ENCODE peak calls at places on chromosomes 13 and 19, in ten cellular contexts. X, A, L, U, P, T, E, D, I and H are unnamed samples.

GRCh38 chr13:76822691-76823267 is 63.4 kb downstream of the KCTD12 start:
- DNase-seq in X (peak), A (no peak), L (no peak), U (no peak), P (no peak), T (no peak), E (no peak), D (no peak), I (no peak), H (no peak)

GRCh38 chr13:97716746-97717145 is 236.7 kb upstream of the IPO5 start:
- DNase-seq in X (no peak), A (no peak), L (no peak), U (no peak), P (no peak), T (no peak), E (no peak), D (no peak), I (no peak), H (no peak)

GRCh38 chr13:42211704-42212103 is 60.2 kb upstream of the AKAP11 start:
- DNase-seq in X (peak), A (no peak), L (no peak), U (no peak), P (no peak), T (no peak), E (no peak), D (no peak), I (no peak), H (no peak)

GRCh38 chr19:14786421-14786851 is 8.1 kb upstream of the ADGRE2 start:
- DNase-seq in X (peak), A (no peak), L (no peak), U (peak), P (no peak), T (no peak), E (no peak), D (no peak), I (no peak), H (no peak)

GRCh38 chr19:53981408-53981998 is 9.9 kb upstream of the CACNG6 start:
- DNase-seq in X (no peak), A (no peak), L (no peak), U (no peak), P (no peak), T (no peak), E (no peak), D (no peak), I (no peak), H (no peak)

GRCh38 chr19:19475845-19476828 is 39.2 kb downstream of the TSSK6 start:
- DNase-seq in X (peak), A (no peak), L (no peak), U (no peak), P (no peak), T (no peak), E (no peak), D (no peak), I (no peak), H (no peak)

GRCh38 chr19:46513461-46514236 is 18.0 kb upstream of the PNMA8B start:
- DNase-seq in X (peak), A (peak), L (peak), U (peak), P (peak), T (peak), E (peak), D (peak), I (peak), H (peak)

GRCh38 chr19:49469828-49470614 is 4.0 kb upstream of the FLT3LG start:
- DNase-seq in X (no peak), A (peak), L (no peak), U (peak), P (no peak), T (peak), E (peak), D (no peak), I (no peak), H (no peak)

GRCh38 chr19:35347171-35347929 is at the start of gene FFAR1:
- DNase-seq in X (peak), A (no peak), L (no peak), U (no peak), P (no peak), T (no peak), E (no peak), D (peak), I (peak), H (no peak)

GRCh38 chr13:52832268-52832667 is 16.2 kb downstream of the PCDH8 start:
- DNase-seq in X (no peak), A (no peak), L (no peak), U (no peak), P (peak), T (no peak), E (no peak), D (no peak), I (no peak), H (no peak)